ENCODE peak calls at places on chromosomes 16 and 17, in eight cellular contexts. H, T, B, L, F, M, R and P are unnamed samples.

GRCh38 chr17:81599719-81600486 is 37.0 kb downstream of the NPLOC4 start:
- DNase-seq in H (no peak), R (peak; percentile 69), T (no peak), B (no peak), M (peak; percentile 41), F (no peak), L (no peak), P (no peak)

GRCh38 chr17:33073416-33073815 is 81.8 kb downstream of the SPACA3 start:
- DNase-seq in R (no peak), M (no peak), T (no peak), B (no peak), L (no peak), F (no peak), H (no peak), P (no peak)

GRCh38 chr16:88350922-88351321 is 31.8 kb upstream of the ZNF469 start:
- DNase-seq in M (no peak), L (no peak), T (no peak), R (no peak), H (no peak), F (no peak), B (no peak), P (no peak)

GRCh38 chr17:11772031-11772430 is 173.8 kb downstream of the DNAH9 start:
- DNase-seq in B (no peak), F (no peak), L (no peak), T (no peak), R (no peak), H (no peak), M (no peak), P (no peak)

GRCh38 chr17:78879679-78880186 is 23.3 kb downstream of the CEP295NL start:
- DNase-seq in B (no peak), M (peak; percentile 95), T (no peak), R (peak; percentile 97), H (peak; percentile 80), F (no peak), L (peak; percentile 28), P (peak; percentile 21)

GRCh38 chr16:50844840-50845239 is 103.0 kb downstream of the CYLD start:
- DNase-seq in R (no peak), B (no peak), F (no peak), T (no peak), M (no peak), H (no peak), L (no peak), P (no peak)

GRCh38 chr16:27267037-27267677 is 1.4 kb downstream of the NSMCE1 start:
- DNase-seq in R (no peak), T (no peak), F (no peak), B (no peak), H (no peak), L (no peak), M (no peak), P (no peak)

GRCh38 chr17:78237403-78238012 is 6.1 kb downstream of the TMEM235 start:
- DNase-seq in H (no peak), L (no peak), B (no peak), F (peak; percentile 81), T (no peak), R (no peak), M (no peak), P (no peak)